ENCODE peak calls at places on chromosome 6, in four cellular contexts. W is neural progenitor cell, U is GM23248, I is GM12878. F is an unnamed sample.

GRCh38 chr6:12301009-12301408 is 10.8 kb downstream of the EDN1 start:
- DNase-seq in W (no peak), U (no peak), I (no peak), F (no peak)

GRCh38 chr6:14499804-14500203 is 382.2 kb downstream of the CD83 start:
- DNase-seq in U (peak), W (peak), I (no peak), F (no peak)

GRCh38 chr6:12584631-12585405 is 131.7 kb upstream of the PHACTR1 start:
- DNase-seq in I (no peak), U (no peak), W (no peak), F (no peak)

GRCh38 chr6:16511723-16512584 is 249.3 kb downstream of the ATXN1 start:
- DNase-seq in W (no peak), U (no peak), I (peak), F (no peak)

GRCh38 chr6:11780097-11780428 is 1.5 kb upstream of the ADTRP start:
- DNase-seq in U (no peak), I (no peak), W (peak), F (no peak)

GRCh38 chr6:13941902-13942301 is 17.1 kb downstream of the RNF182 start:
- DNase-seq in U (peak), I (no peak), W (no peak), F (no peak)

GRCh38 chr6:111764238-111765182 is 108.7 kb downstream of the FYN start:
- DNase-seq in W (peak), U (no peak), I (peak), F (peak)

GRCh38 chr6:43613721-43614395 is 15.2 kb downstream of the GTPBP2 start:
- DNase-seq in U (no peak), I (no peak), W (no peak), F (no peak)

GRCh38 chr6:91569071-91569470 is 982.2 kb upstream of the MAP3K7 start:
- DNase-seq in W (no peak), U (no peak), I (no peak), F (no peak)

GRCh38 chr6:33599413-33599911 is 19.4 kb upstream of the BAK1 start:
- DNase-seq in W (no peak), U (peak), I (no peak), F (no peak)

GRCh38 chr6:118391086-118391485 is 157.0 kb upstream of the PLN start:
- DNase-seq in W (no peak), U (peak), I (no peak), F (no peak)

GRCh38 chr6:87705070-87705691 is 3.1 kb upstream of the AKIRIN2 start:
- DNase-seq in W (no peak), U (peak), I (peak), F (no peak)

GRCh38 chr6:25006565-25007001 is 70.8 kb upstream of the RIPOR2 start:
- DNase-seq in U (peak), W (no peak), I (no peak), F (peak)

GRCh38 chr6:28008053-28008452 is 51.0 kb downstream of the OR2B6 start:
- DNase-seq in U (no peak), W (no peak), I (no peak), F (no peak)

GRCh38 chr6:3965071-3965718 is 113.7 kb downstream of the FAM217A start:
- DNase-seq in I (no peak), U (peak), W (no peak), F (no peak)

GRCh38 chr6:41040101-41040910 is 1.3 kb upstream of the UNC5CL start:
- DNase-seq in I (no peak), W (no peak), U (peak), F (no peak)

GRCh38 chr6:156890627-156891300 is 113.6 kb downstream of the ARID1B start:
- DNase-seq in I (no peak), U (peak), W (no peak), F (peak)

GRCh38 chr6:130018292-130018829 is at the start of gene L3MBTL3:
- DNase-seq in I (no peak), W (peak), U (peak), F (peak)

GRCh38 chr6:90835584-90836212 is 248.8 kb upstream of the MAP3K7 start:
- DNase-seq in W (no peak), I (no peak), U (no peak), F (no peak)

GRCh38 chr6:113010181-113010580 is 663.1 kb downstream of the RFPL4B start:
- DNase-seq in U (no peak), I (no peak), W (no peak), F (no peak)

GRCh38 chr6:37658121-37658520 is 39.6 kb downstream of the MDGA1 start:
- DNase-seq in W (no peak), I (no peak), U (no peak), F (no peak)

GRCh38 chr6:1346101-1346500 is 34.2 kb downstream of the FOXQ1 start:
- DNase-seq in W (no peak), U (no peak), I (no peak), F (no peak)

GRCh38 chr6:82370788-82371187 is 7.2 kb downstream of the TPBG start:
- DNase-seq in I (no peak), W (no peak), U (no peak), F (no peak)

GRCh38 chr6:45477785-45478184 is 100.1 kb upstream of the SUPT3H start:
- DNase-seq in W (no peak), I (no peak), U (no peak), F (no peak)

GRCh38 chr6:137707590-137708360 is 159.3 kb upstream of the TNFAIP3 start:
- DNase-seq in I (peak), W (peak), U (peak), F (peak)

GRCh38 chr6:36113701-36114100 is 16.6 kb upstream of the MAPK13 start:
- DNase-seq in W (peak), U (no peak), I (no peak), F (no peak)
- H3K9ac ChIP-seq in W (no peak), U (no peak), I (no peak), F (no peak)

DNA sequence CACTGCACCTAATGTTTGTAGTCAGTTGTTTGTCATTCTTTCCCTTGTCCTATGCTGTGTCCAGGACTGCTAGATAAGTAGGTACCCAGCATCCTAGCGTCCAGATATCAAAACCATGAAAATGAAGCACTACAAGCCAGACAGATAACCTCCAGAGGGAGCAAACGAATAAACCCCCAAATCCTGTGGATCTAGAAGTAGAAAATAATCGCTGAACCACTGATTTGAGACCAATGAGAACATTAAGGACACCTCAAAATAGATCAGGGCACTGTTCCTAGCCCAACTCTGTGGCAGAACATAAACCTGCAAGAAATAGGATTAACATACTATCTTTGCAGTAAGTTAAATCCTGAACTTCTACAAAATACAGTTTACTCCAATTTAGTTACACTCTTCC is 1.1 kb upstream of the KLHL32 start:
- DNase-seq in I (no peak), U (no peak), W (no peak), F (no peak)
- H3K4me3 ChIP-seq in I (no peak), U (no peak), W (no peak), F (peak)

DNA sequence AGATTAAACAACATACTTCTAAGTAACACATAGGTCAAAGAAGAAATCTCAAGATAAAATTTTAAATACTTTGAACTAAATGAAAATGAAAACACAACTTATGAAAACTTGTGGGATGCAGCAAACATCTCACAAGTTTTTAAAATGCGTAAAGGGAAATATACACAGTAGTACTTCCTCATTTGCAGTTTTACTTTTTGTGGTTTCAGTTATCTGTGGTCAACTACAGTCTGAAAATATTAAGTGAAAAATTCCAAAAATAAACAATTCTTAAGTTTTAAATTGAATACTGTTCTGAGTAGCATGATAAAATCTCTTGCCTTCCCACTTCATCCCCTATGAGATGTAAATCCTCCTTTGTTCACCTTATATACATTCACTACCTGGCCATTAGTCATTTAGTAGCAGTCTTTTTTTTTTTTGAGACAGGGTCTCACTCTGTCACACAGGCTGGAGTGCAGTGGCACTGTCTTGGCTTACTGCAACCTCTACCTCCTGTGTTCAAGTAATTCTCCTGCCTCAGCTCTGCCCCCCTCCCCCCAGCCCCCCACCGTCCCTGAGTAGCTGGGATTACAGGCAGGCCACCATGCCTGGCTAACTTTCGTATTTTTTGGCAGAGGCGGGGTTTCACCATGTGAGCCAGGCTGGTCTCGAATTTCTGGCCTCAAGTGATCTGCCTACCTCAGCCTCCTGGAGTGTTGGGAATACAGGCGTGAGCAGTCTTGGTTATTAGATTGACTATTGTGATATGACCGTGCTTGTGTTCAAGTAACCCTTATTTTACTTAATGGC is 154.6 kb upstream of the AHI1 start:
- DNase-seq in I (peak), W (peak), U (no peak), F (no peak)
- H3K4me2 ChIP-seq in I (no peak), W (no peak), U (no peak), F (no peak)

GRCh38 chr6:163436843-163437242 is 22.3 kb downstream of the QKI start:
- DNase-seq in W (no peak), U (no peak), I (no peak), F (no peak)

GRCh38 chr6:163435013-163435412 is 20.5 kb downstream of the QKI start:
- DNase-seq in I (no peak), W (no peak), U (no peak), F (no peak)

GRCh38 chr6:163438298-163438939 is 23.9 kb downstream of the QKI start:
- DNase-seq in U (peak), I (no peak), W (no peak), F (no peak)

GRCh38 chr6:163438940-163439335 is 24.4 kb downstream of the QKI start:
- DNase-seq in U (peak), I (no peak), W (no peak), F (no peak)

DNA sequence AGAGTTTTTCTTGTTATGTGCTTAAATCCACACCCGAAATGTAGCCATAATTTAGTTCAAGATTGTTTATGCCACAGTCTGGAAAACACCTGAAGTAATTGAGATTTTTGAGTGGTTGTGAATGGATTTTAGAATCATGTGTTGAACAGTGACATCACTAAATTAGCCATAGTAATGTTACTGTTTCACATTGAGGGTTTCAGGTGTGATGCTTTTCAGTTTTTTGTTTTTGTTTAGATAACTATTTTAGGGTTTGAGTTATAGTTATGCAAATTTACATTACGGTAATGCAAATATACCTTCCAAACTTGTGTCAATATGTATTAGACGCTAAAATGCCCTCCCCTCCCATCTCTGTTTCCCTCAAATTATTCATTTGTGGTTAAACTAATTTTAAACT is 22.9 kb downstream of the QKI start:
- DNase-seq in W (no peak), I (no peak), U (no peak), F (no peak)
- H3K9ac ChIP-seq in W (no peak), I (no peak), U (no peak), F (no peak)

GRCh38 chr6:167559675-167560479 is 235.0 kb downstream of the TTLL2 start:
- DNase-seq in U (no peak), W (peak), I (no peak), F (no peak)
- H3K4me3 ChIP-seq in U (no peak), W (no peak), I (no peak), F (no peak)

DNA sequence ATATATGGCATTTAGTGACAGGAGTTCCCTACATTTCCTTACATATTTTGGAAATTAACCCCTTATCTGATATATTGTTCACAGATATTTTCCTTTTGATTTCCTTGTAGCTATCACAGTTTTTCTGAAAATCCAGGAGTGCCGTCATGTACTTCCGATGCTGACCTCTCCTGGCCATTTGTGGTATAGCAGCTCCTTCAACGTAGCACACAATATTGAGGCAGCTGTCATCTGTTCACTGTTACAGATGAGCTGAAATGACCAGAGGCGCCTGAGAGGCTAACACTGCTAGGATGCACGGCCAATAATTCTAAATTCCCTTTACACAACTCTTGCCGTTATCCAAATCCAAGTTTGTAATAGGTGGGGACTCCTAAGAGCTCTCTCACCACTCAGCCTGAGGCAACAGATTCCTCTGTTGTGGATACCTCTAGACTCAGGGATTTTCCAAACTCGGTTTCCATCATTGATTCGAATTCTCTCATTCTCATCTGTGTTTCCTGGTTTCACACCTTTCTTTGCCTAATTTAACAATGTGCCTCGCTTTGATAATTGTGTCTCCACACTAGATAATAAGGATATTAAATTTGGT is 53.0 kb downstream of the MMUT start:
- DNase-seq in U (peak), W (peak), I (peak), F (peak)
- H3K4me2 ChIP-seq in U (no peak), W (no peak), I (no peak), F (no peak)

DNA sequence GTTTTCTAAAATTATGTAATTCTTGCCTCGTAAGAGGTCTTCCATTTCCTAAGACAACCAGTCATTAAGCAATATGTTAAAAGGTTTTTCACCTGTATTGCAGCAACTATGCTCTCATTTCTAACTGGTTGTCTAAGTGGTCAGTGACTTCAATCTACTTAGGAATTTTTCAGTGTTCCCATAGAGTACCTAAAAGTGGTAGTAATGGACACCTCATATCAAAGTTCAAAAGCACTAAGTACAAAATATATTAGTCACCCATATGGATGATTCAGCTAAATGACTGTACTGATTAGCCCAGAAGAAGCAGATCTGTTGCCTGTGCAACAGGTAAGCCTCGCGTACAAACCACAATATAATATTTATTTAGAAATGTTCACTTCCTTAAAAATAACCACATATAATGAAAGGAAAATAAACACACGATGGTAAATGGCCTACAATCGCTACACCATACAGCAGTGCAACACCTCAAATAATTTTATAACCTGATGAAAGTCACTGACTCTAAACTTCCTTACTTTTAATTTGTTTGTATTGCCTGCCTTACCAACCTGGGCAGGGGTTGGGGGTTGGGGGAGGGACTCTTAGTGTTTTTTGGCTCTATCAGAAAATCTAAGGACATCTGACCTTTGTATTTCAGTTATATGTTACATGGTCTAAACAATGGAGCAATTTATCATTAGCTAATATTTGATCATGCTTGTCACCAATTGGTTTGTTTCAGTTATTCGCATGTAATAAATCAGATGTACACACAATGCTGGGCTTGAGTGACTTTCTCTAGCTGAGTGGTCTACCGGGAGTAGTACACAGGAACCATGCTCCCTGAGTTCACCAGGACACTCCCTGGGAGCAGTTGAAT is 105.9 kb downstream of the HIVEP2 start:
- DNase-seq in W (no peak), I (no peak), U (peak), F (no peak)
- H3K9ac ChIP-seq in W (no peak), I (peak), U (no peak), F (no peak)

GRCh38 chr6:31730631-31731086 is 1.6 kb upstream of the DDAH2 start:
- DNase-seq in I (no peak), U (no peak), W (peak), F (no peak)
- H3K4me3 ChIP-seq in I (no peak), U (peak), W (peak), F (no peak)

GRCh38 chr6:97850458-97851218 is 567.6 kb upstream of the MMS22L start:
- DNase-seq in U (peak), I (no peak), W (peak), F (no peak)
- H3K4me2 ChIP-seq in U (peak), I (no peak), W (peak), F (no peak)

F was measured in Karpas-422.